ENCODE peak calls at places on chromosome 21, in five cellular contexts. A is GM23338, Q is HCT116, X is gastrocnemius medialis, F is fibroblast of lung. R is an unnamed sample.

GRCh38 chr21:25578070-25578961 is 29.0 kb downstream of the MRPL39 start:
- DNase-seq in X (no peak), F (no peak), A (no peak), Q (no peak), R (no peak)

GRCh38 chr21:15667010-15667409 is 62.8 kb upstream of the USP25 start:
- DNase-seq in Q (no peak), F (peak), X (no peak), A (no peak), R (peak)

GRCh38 chr21:43603641-43604504 is 55.4 kb downstream of the HSF2BP start:
- DNase-seq in F (peak), X (no peak), A (no peak), Q (no peak), R (no peak)

GRCh38 chr21:22993144-22993543 is 1994.9 kb downstream of the NCAM2 start:
- DNase-seq in X (no peak), F (no peak), Q (no peak), A (no peak), R (no peak)

GRCh38 chr21:32298148-32298559 is 501 bp upstream of the MRAP start:
- DNase-seq in X (no peak), A (no peak), Q (no peak), F (peak), R (no peak)

GRCh38 chr21:34965200-34966174 is 83.6 kb downstream of the RUNX1 start:
- DNase-seq in Q (no peak), F (peak), X (no peak), A (no peak), R (no peak)

GRCh38 chr21:33640697-33641338 is 723 bp downstream of the CRYZL1 start:
- DNase-seq in A (peak), X (no peak), F (peak), Q (peak), R (peak)

GRCh38 chr21:36551326-36551725 is 71.4 kb upstream of the CLDN14 start:
- DNase-seq in F (no peak), Q (no peak), X (no peak), A (no peak), R (no peak)

GRCh38 chr21:26112979-26113378 is 57.6 kb downstream of the APP start:
- DNase-seq in F (no peak), X (no peak), A (no peak), Q (no peak), R (no peak)

GRCh38 chr21:14957836-14958235 is 107.0 kb downstream of the NRIP1 start:
- DNase-seq in X (no peak), Q (no peak), F (no peak), A (no peak), R (no peak)

GRCh38 chr21:43025636-43026180 is 49.9 kb downstream of the CBS start:
- DNase-seq in Q (no peak), X (no peak), F (peak), A (no peak), R (no peak)

GRCh38 chr21:15059397-15059796 is 5.4 kb downstream of the NRIP1 start:
- DNase-seq in X (no peak), Q (no peak), A (no peak), F (no peak), R (no peak)

GRCh38 chr21:31564439-31564838 is 95.1 kb upstream of the SOD1 start:
- DNase-seq in X (no peak), A (no peak), F (no peak), Q (no peak), R (peak)

GRCh38 chr21:35204850-35205564 is 155.9 kb upstream of the RUNX1 start:
- DNase-seq in F (peak), Q (no peak), A (peak), X (no peak), R (no peak)

GRCh38 chr21:24045775-24046215 is 1561.5 kb downstream of the MRPL39 start:
- DNase-seq in A (peak), Q (no peak), X (no peak), F (peak), R (peak)
- H3K27ac ChIP-seq in A (no peak), Q (no peak), X (no peak), F (no peak), R (no peak)

DNA sequence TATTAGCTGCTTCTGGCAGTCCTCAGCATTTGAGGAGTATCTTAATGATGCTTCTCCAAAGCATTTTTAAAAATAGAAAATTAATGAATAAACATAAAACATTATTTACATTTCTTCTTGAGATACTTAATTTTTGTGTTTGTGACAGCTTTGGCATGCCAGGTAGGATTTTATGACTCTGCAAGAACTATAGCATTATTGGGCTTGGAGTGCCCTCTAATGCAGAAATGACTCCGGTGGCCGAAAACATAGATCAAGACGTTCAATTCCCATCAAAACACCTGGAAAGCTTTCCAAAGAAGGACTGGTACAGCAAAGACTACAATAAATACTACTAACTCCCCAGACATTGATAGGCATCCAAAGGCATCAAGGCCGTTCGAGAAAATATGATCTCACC is 366.4 kb upstream of the CXADR start:
- DNase-seq in X (no peak), F (no peak), A (peak), Q (no peak), R (no peak)
- TF ChIP-seq CTCF in X (no peak), F (no peak), A (peak), Q (no peak), R (no peak)

GRCh38 chr21:17472592-17473271 is 40.1 kb upstream of the CXADR start:
- DNase-seq in X (no peak), Q (no peak), F (no peak), A (no peak), R (no peak)
- H3K27ac ChIP-seq in X (no peak), Q (no peak), F (no peak), A (no peak), R (no peak)

DNA sequence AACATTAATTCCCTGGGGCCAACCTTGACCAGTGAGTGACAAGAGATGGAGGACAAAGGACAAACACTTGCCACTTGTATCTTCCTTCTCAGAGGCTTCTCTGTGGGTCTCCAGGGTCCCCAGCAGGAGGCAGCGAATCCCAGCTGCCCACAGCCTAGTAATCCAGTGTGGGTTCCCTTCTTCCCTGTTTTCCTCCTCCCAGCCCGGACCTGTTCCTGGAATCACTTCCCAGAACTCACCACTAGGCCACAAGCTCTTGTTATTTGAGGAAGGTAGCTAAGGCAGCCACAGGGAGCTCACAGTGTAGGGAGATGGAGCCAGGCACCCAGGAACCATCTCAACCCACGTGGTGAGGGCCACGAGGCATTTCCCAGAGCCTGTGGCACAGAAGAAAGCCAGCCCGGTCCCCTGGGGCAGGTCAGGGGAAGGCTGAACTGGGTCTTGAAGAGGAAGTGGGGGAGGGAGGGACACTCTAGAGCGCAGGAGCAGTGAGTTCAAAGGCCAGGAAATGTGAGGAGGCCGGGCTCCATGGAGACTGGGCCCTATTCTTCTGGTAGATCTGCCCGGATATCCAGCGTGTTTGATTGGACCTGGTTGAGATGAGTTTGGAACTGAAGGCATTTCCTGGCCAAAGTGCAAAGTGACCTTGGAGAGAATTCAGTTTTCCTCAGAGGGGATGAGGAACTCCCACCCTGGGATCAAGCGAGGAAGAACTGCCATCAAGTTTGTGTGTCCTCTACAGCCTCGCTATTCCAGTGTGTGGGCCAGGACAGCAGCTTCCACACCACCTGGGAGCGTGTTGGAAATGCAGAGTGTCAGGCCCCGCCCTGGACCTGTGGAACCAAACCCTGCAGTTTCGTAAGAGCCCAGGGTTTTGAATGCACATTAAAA is 20.3 kb upstream of the C2CD2 start:
- DNase-seq in X (no peak), A (peak), Q (no peak), F (no peak), R (no peak)
- TF ChIP-seq CTCF in X (no peak), A (peak), Q (peak), F (no peak), R (no peak)

GRCh38 chr21:27759091-27759659 is 792.3 kb upstream of the ADAMTS5 start:
- DNase-seq in A (peak), X (no peak), Q (no peak), F (no peak), R (no peak)
- H3K27ac ChIP-seq in A (no peak), X (no peak), Q (no peak), F (no peak), R (no peak)

DNA sequence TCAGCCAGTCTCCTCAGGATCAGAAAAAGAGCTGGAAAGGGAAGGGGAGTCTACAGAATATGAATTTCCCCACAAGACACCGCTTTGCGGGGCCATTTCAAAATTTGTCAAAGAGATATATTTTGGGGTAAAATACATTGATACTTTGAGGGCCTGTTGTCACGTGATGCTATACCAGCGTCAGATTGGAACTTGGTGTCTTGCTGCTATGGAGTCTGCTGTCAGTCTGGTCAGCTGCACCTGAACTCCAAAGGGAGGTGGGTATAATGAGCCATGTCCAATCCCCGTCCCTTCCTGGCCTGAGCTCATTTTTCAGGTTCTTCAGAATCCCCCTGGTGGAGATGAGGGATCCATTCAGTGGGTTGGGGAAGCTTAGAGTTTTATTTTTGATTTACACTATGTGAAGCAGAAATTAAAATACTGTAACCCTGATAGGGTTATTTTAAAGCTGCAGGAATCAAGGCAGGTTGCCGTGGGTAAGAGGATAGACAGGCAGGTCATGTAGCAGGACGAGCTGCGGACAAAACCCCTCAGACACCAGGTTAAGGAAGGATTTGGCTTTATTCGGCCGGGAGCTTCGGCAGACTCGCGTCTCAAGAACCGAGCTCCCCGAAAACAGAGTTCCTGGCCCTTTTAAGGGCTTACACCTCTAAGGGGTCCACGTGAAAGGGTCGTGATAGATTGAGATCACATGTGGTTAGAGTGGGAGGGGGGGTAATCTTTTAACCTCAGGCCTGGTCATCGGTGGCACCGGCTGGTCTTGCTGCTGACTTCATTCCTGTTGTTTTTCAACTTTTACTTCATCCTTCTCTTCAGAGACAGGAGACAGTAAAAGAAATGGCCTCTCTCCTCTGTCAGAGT is 2.2 kb upstream of the POFUT2 start:
- DNase-seq in Q (peak), X (no peak), F (peak), A (peak), R (no peak)
- TF ChIP-seq CTCF in Q (peak), X (no peak), F (peak), A (peak), R (no peak)

GRCh38 chr21:39685236-39685635 is 59.7 kb upstream of the IGSF5 start:
- DNase-seq in F (no peak), X (no peak), A (no peak), Q (no peak), R (no peak)

GRCh38 chr21:39685991-39686390 is 59.0 kb upstream of the IGSF5 start:
- DNase-seq in F (no peak), Q (no peak), A (no peak), X (no peak), R (no peak)

GRCh38 chr21:39688010-39688409 is 57.0 kb upstream of the IGSF5 start:
- DNase-seq in X (no peak), F (no peak), Q (no peak), A (no peak), R (no peak)

GRCh38 chr21:39687069-39687468 is 57.9 kb upstream of the IGSF5 start:
- DNase-seq in A (no peak), F (no peak), X (no peak), Q (no peak), R (no peak)

GRCh38 chr21:39686636-39687035 is 58.3 kb upstream of the IGSF5 start:
- DNase-seq in A (no peak), Q (no peak), X (no peak), F (no peak), R (no peak)
- H3K27ac ChIP-seq in A (no peak), Q (no peak), X (no peak), F (no peak), R (no peak)

GRCh38 chr21:28641731-28642130 is 350.9 kb downstream of the LTN1 start:
- DNase-seq in X (no peak), A (no peak), Q (no peak), F (no peak), R (no peak)

GRCh38 chr21:28644762-28645161 is 347.9 kb downstream of the LTN1 start:
- DNase-seq in Q (no peak), X (no peak), F (no peak), A (no peak), R (no peak)

GRCh38 chr21:28639742-28640141 is 352.9 kb downstream of the LTN1 start:
- DNase-seq in F (peak), X (no peak), A (no peak), Q (no peak), R (no peak)

GRCh38 chr21:28640326-28640725 is 352.4 kb downstream of the LTN1 start:
- DNase-seq in F (no peak), A (no peak), Q (no peak), X (no peak), R (no peak)

DNA sequence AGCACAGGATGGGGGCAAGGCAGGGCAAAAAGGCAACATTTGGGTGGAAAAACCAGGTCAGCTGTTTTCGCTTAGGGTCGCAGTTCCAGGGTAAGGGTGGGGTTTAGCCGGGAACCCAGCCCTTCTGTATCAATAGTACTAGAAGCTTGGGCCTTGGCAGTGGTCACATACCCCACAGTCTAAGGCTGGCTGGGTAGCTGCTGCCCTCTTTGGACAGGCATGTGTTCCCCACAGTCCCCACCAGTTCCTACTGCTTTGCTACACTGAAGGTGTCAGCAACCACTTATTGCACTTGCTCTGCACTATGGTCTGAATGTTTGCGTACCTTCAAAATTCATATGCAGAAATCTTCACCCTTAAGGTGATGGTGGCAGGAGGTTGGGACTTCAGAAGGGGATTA is 349.8 kb downstream of the LTN1 start:
- DNase-seq in A (no peak), X (no peak), F (no peak), Q (no peak), R (no peak)
- TF ChIP-seq CTCF in A (peak), X (no peak), F (no peak), Q (no peak), R (no peak)

GRCh38 chr21:45974073-45975016 is 7.2 kb upstream of the COL6A1 start:
- DNase-seq in X (no peak), F (peak), A (peak), Q (peak), R (no peak)
- H3K27ac ChIP-seq in X (peak), F (peak), A (peak), Q (peak), R (peak)

GRCh38 chr21:38766987-38767722 is 38.6 kb upstream of the ETS2 start:
- DNase-seq in A (no peak), X (no peak), F (no peak), Q (no peak), R (peak)
- TF ChIP-seq CTCF in A (no peak), X (no peak), F (no peak), Q (no peak), R (no peak)